ENCODE peak calls at places on chromosomes 11 and 22, in five cellular contexts. H is foreskin keratinocyte; O is central memory CD8-positive, alpha-beta T cell; N is body of pancreas; P is Right ventricle myocardium superior. R is an unnamed sample.

GRCh38 chr11:8732276-8732675 is 49.7 kb downstream of the RPL27A start:
- ATAC-seq in H (no peak), O (no peak), N (peak), P (peak), R (peak)

GRCh38 chr11:75492181-75492820 is 33.4 kb downstream of the GDPD5 start:
- ATAC-seq in H (peak), O (peak), N (no peak), P (no peak), R (peak)

GRCh38 chr11:65574963-65575567 is 788 bp upstream of the EHBP1L1 start:
- ATAC-seq in H (no peak), O (peak), N (no peak), P (no peak), R (no peak)

GRCh38 chr11:102882389-102883024 is 7.7 kb upstream of the MMP12 start:
- ATAC-seq in H (peak), O (no peak), N (no peak), P (no peak), R (peak)

GRCh38 chr11:19905280-19905853 is 192.7 kb downstream of the NAV2 start:
- ATAC-seq in H (peak), O (no peak), N (peak), P (peak), R (peak)

GRCh38 chr11:444397-445144 is 2.8 kb upstream of the ANO9 start:
- ATAC-seq in H (no peak), O (no peak), N (no peak), P (no peak), R (peak)

GRCh38 chr11:16289541-16289940 is 66.8 kb downstream of the SOX6 start:
- ATAC-seq in H (no peak), O (no peak), N (no peak), P (no peak), R (no peak)

GRCh38 chr11:47447906-47448305 is 1.0 kb downstream of the RAPSN start:
- ATAC-seq in H (no peak), O (no peak), N (no peak), P (no peak), R (no peak)

GRCh38 chr11:1310772-1311468 is 1.5 kb upstream of the TOLLIP start:
- ATAC-seq in H (no peak), O (peak), N (no peak), P (no peak), R (no peak)

GRCh38 chr22:22687638-22688500 is 43.5 kb downstream of the GGTLC2 start:
- ATAC-seq in H (peak), O (peak), N (peak), P (peak), R (peak)

GRCh38 chr11:11389238-11389637 is 36.2 kb upstream of the CSNK2A3 start:
- ATAC-seq in H (no peak), O (no peak), N (no peak), P (no peak), R (peak)

GRCh38 chr11:134119094-134119493 is 50.2 kb downstream of the JAM3 start:
- ATAC-seq in H (peak), O (no peak), N (no peak), P (no peak), R (no peak)

GRCh38 chr11:45105233-45105992 is 41.0 kb upstream of the PRDM11 start:
- ATAC-seq in H (peak), O (peak), N (peak), P (peak), R (peak)

GRCh38 chr11:69553416-69554357 is 72.2 kb downstream of the LINC01488 start:
- ATAC-seq in H (no peak), O (no peak), N (no peak), P (no peak), R (no peak)

GRCh38 chr11:114165326-114166230 is 106.1 kb downstream of the ZBTB16 start:
- ATAC-seq in H (no peak), O (no peak), N (no peak), P (no peak), R (no peak)

GRCh38 chr11:10969387-10969786 is 111.5 kb upstream of the ZBED5 start:
- ATAC-seq in H (no peak), O (no peak), N (no peak), P (no peak), R (no peak)

GRCh38 chr22:17243524-17243923 is 24.3 kb upstream of the ADA2 start:
- ATAC-seq in H (no peak), O (no peak), N (no peak), P (peak), R (peak)

R was measured in esophagus mucosa.